ENCODE peak calls at places on chromosome 2, in six cellular contexts. I is A549, U is GM20000, K is hepatocyte, Y is lung, W is fibroblast of the aortic adventitia. E is an unnamed sample.

GRCh38 chr2:179562330-179562885 is 297.8 kb upstream of the SESTD1 start:
- DNase-seq in I (no peak), U (no peak), K (no peak), Y (no peak), W (no peak), E (no peak)

GRCh38 chr2:40380036-40380435 is 71.9 kb downstream of the SLC8A1 start:
- DNase-seq in I (no peak), U (no peak), K (no peak), Y (no peak), W (no peak), E (no peak)

GRCh38 chr2:125086313-125087184 is 1061.5 kb downstream of the CNTNAP5 start:
- DNase-seq in I (no peak), U (no peak), K (peak), Y (no peak), W (no peak), E (no peak)

GRCh38 chr2:176134045-176134444 is 4.5 kb downstream of the HOXD8 start:
- DNase-seq in I (no peak), U (no peak), K (no peak), Y (no peak), W (no peak), E (no peak)

GRCh38 chr2:127261835-127262234 is 32.1 kb downstream of the ERCC3 start:
- DNase-seq in I (no peak), U (no peak), K (no peak), Y (no peak), W (peak), E (no peak)

GRCh38 chr2:178860551-178860950 is 53.3 kb upstream of the TTN start:
- DNase-seq in I (no peak), U (no peak), K (peak), Y (no peak), W (peak), E (no peak)

GRCh38 chr2:16030206-16031054 is 90.1 kb downstream of the MYCN start:
- DNase-seq in I (no peak), U (no peak), K (no peak), Y (no peak), W (no peak), E (no peak)

GRCh38 chr2:160226367-160226766 is 26.3 kb upstream of the ITGB6 start:
- DNase-seq in I (no peak), U (no peak), K (no peak), Y (no peak), W (no peak), E (no peak)

GRCh38 chr2:230935132-230935435 is 10.0 kb upstream of the GPR55 start:
- DNase-seq in I (no peak), U (no peak), K (no peak), Y (no peak), W (no peak), E (no peak)

GRCh38 chr2:30336978-30337841 is 105.9 kb downstream of the LBH start:
- DNase-seq in I (no peak), U (peak), K (no peak), Y (no peak), W (no peak), E (no peak)

GRCh38 chr2:85900366-85900765 is 11.6 kb upstream of the ST3GAL5 start:
- DNase-seq in I (no peak), U (no peak), K (no peak), Y (no peak), W (no peak), E (no peak)

GRCh38 chr2:132797551-132797950 is 127.5 kb upstream of the LYPD1 start:
- DNase-seq in I (no peak), U (no peak), K (no peak), Y (no peak), W (peak), E (no peak)

GRCh38 chr2:152335016-152335850 is at the start of gene FMNL2:
- DNase-seq in I (peak), U (peak), K (peak), Y (peak), W (peak), E (peak)

GRCh38 chr2:162475661-162476060 is 131.7 kb downstream of the GCA start:
- DNase-seq in I (no peak), U (no peak), K (peak), Y (no peak), W (no peak), E (peak)

GRCh38 chr2:40043191-40043590 is 264.1 kb upstream of the THUMPD2 start:
- DNase-seq in I (no peak), U (no peak), K (no peak), Y (no peak), W (no peak), E (no peak)

GRCh38 chr2:225002039-225002655 is 40.1 kb downstream of the DOCK10 start:
- DNase-seq in I (peak), U (peak), K (peak), Y (peak), W (peak), E (peak)

GRCh38 chr2:27407798-27408491 is 1.4 kb downstream of the PPM1G start:
- DNase-seq in I (peak), U (peak), K (peak), Y (no peak), W (peak), E (no peak)

GRCh38 chr2:235394278-235394828 is 99.5 kb upstream of the AGAP1 start:
- DNase-seq in I (peak), U (no peak), K (peak), Y (no peak), W (peak), E (no peak)

GRCh38 chr2:150567771-150568278 is 80.4 kb upstream of the RND3 start:
- DNase-seq in I (no peak), U (no peak), K (no peak), Y (no peak), W (peak), E (no peak)

GRCh38 chr2:138219961-138220360 is 255.7 kb downstream of the HNMT start:
- DNase-seq in I (no peak), U (no peak), K (no peak), Y (no peak), W (peak), E (no peak)

GRCh38 chr2:100470182-100470581 is at the start of gene NMS:
- DNase-seq in I (no peak), U (no peak), K (no peak), Y (no peak), W (no peak), E (no peak)

GRCh38 chr2:7044253-7045250 is 127.3 kb downstream of the RNF144A start:
- DNase-seq in I (peak), U (peak), K (peak), Y (peak), W (peak), E (peak)

GRCh38 chr2:74597456-74597855 is 42.9 kb downstream of the DOK1 start:
- DNase-seq in I (no peak), U (no peak), K (peak), Y (no peak), W (peak), E (peak)

GRCh38 chr2:76997296-76997695 is 524.9 kb downstream of the LRRTM4 start:
- DNase-seq in I (no peak), U (no peak), K (no peak), Y (no peak), W (no peak), E (no peak)

GRCh38 chr2:143559202-143559601 is 430.0 kb downstream of the ARHGAP15 start:
- DNase-seq in I (no peak), U (no peak), K (no peak), Y (no peak), W (no peak), E (no peak)

GRCh38 chr2:199329466-199329865 is 128.3 kb downstream of the SATB2 start:
- DNase-seq in I (no peak), U (no peak), K (no peak), Y (no peak), W (peak), E (no peak)

GRCh38 chr2:73290049-73290839 is 3.1 kb downstream of the EGR4 start:
- DNase-seq in I (peak), U (peak), K (peak), Y (no peak), W (peak), E (peak)

GRCh38 chr2:141941224-141941714 is 189.5 kb downstream of the LRP1B start:
- DNase-seq in I (no peak), U (no peak), K (no peak), Y (no peak), W (no peak), E (peak)

GRCh38 chr2:1047485-1047884 is 96.8 kb downstream of the SNTG2 start:
- DNase-seq in I (no peak), U (no peak), K (no peak), Y (no peak), W (peak), E (no peak)
- TF ChIP-seq CTCF in I (no peak), U (no peak), K (no peak), Y (no peak), W (no peak), E (peak)

GRCh38 chr2:52956766-52957165 is 810.8 kb upstream of the CHAC2 start:
- DNase-seq in I (no peak), U (no peak), K (no peak), Y (no peak), W (no peak), E (no peak)
- TF ChIP-seq CTCF in I (no peak), U (no peak), K (peak), Y (no peak), W (peak), E (peak)

GRCh38 chr2:192286093-192286701 is 91.5 kb upstream of the TMEFF2 start:
- DNase-seq in I (no peak), U (no peak), K (peak), Y (no peak), W (peak), E (no peak)
- TF ChIP-seq CTCF in I (peak), U (peak), K (peak), Y (no peak), W (peak), E (peak)

GRCh38 chr2:41803361-41803760 is 244.5 kb upstream of the PKDCC start:
- DNase-seq in I (no peak), U (no peak), K (no peak), Y (no peak), W (no peak), E (no peak)

DNA sequence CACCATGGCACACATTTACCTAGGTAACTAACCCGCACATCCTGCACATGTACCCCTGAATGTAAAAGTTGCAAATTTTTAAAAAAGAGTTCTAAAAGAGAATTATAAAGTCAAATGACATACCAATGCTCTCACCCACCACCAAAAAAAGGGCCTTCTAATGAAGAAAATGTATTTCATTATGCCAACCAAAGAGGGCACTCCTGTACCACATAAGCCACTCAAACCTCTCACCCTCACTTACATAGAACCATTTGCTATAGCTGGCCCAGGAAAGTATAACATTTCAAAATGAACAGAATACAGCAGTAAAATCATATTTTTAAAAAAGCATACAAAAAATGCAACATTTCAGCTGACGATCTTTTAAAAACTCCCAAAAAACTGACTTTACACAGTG is 241.5 kb upstream of the PKDCC start:
- DNase-seq in I (no peak), U (no peak), K (no peak), Y (no peak), W (no peak), E (no peak)
- TF ChIP-seq CTCF in I (peak), U (no peak), K (no peak), Y (no peak), W (no peak), E (no peak)

GRCh38 chr2:31513553-31513952 is 67.2 kb downstream of the SRD5A2 start:
- DNase-seq in I (no peak), U (no peak), K (no peak), Y (no peak), W (no peak), E (no peak)

GRCh38 chr2:31511376-31511775 is 69.4 kb downstream of the SRD5A2 start:
- DNase-seq in I (no peak), U (no peak), K (no peak), Y (no peak), W (peak), E (no peak)

GRCh38 chr2:31517442-31518203 is 63.1 kb downstream of the SRD5A2 start:
- DNase-seq in I (no peak), U (no peak), K (no peak), Y (no peak), W (no peak), E (no peak)

DNA sequence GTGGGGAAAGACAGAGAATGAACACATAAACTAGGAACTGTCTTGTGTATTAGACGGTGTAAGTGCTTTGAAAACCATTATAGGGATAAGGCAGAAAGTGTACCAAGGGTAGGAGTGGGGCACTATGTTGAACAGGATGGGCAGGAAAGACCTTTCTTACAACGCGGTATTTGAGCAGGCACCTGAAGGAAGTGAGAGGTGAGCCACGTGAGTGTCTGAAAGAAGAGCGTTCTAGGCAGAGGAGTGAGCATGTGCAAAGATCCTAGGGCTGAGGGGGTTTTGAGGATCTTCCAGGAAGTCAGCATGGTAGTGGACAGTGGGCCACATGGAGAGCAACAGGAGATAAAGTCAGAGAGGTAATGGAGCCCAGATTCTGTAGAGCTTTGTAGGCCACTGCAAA is 65.2 kb downstream of the SRD5A2 start:
- DNase-seq in I (no peak), U (no peak), K (no peak), Y (no peak), W (no peak), E (no peak)
- TF ChIP-seq CTCF in I (no peak), U (no peak), K (no peak), Y (no peak), W (no peak), E (no peak)

DNA sequence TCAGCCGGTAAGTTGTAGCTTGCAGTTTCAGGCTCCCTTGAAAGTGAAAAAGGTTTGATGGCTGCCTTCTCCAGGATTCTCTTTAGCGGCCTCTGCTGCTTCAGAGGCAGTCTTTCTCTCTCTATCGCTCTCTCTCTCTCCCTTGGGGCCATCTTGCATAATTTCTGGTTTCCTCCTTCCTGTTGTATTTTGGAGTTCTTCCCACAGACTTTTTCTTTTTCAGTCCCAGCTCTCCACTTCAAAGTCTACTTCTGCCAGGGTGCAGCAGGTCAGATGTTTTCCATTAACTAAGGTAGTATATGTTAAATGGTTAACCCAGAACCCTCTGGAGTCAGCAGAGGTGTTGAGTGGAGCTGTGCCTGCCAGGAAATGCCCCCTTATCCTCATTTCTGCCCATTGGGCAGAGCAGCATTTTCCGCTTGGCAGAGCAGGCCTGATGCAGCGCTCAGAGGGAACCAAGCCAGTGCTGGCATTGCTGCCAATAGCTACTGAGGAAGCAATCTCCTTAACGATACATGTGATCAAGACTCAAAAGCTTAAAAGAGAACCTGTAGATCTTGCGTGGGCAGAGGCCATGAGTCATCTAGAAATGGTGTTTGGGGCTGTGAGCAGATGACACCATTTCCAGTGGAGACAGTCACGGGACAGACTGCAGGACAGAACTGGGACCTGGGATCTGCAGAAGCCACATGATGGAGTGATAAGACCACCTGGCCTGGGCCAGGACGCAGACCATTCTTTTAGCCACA is 20.8 kb downstream of the DBI start:
- DNase-seq in I (no peak), U (peak), K (peak), Y (peak), W (peak), E (no peak)
- TF ChIP-seq CTCF in I (no peak), U (no peak), K (peak), Y (no peak), W (peak), E (no peak)

GRCh38 chr2:2701813-2702212 is 370.7 kb upstream of the MYT1L start:
- DNase-seq in I (no peak), U (no peak), K (no peak), Y (no peak), W (no peak), E (no peak)
- TF ChIP-seq CTCF in I (no peak), U (no peak), K (no peak), Y (no peak), W (no peak), E (no peak)

GRCh38 chr2:32010670-32011565 is at the start of gene MEMO1:
- DNase-seq in I (peak), U (peak), K (peak), Y (peak), W (peak), E (peak)
- TF ChIP-seq CTCF in I (no peak), U (no peak), K (no peak), Y (no peak), W (no peak), E (no peak)

GRCh38 chr2:46914578-46915230 is 902 bp downstream of the MCFD2 start:
- DNase-seq in I (no peak), U (no peak), K (no peak), Y (no peak), W (no peak), E (no peak)

GRCh38 chr2:46915281-46915810 is at the start of gene MCFD2:
- DNase-seq in I (peak), U (peak), K (peak), Y (peak), W (no peak), E (no peak)

GRCh38 chr2:46909771-46910419 is 5.7 kb downstream of the MCFD2 start:
- DNase-seq in I (peak), U (peak), K (peak), Y (no peak), W (peak), E (no peak)

GRCh38 chr2:46915811-46916630 is 415 bp upstream of the MCFD2 start:
- DNase-seq in I (peak), U (peak), K (peak), Y (peak), W (peak), E (peak)

DNA sequence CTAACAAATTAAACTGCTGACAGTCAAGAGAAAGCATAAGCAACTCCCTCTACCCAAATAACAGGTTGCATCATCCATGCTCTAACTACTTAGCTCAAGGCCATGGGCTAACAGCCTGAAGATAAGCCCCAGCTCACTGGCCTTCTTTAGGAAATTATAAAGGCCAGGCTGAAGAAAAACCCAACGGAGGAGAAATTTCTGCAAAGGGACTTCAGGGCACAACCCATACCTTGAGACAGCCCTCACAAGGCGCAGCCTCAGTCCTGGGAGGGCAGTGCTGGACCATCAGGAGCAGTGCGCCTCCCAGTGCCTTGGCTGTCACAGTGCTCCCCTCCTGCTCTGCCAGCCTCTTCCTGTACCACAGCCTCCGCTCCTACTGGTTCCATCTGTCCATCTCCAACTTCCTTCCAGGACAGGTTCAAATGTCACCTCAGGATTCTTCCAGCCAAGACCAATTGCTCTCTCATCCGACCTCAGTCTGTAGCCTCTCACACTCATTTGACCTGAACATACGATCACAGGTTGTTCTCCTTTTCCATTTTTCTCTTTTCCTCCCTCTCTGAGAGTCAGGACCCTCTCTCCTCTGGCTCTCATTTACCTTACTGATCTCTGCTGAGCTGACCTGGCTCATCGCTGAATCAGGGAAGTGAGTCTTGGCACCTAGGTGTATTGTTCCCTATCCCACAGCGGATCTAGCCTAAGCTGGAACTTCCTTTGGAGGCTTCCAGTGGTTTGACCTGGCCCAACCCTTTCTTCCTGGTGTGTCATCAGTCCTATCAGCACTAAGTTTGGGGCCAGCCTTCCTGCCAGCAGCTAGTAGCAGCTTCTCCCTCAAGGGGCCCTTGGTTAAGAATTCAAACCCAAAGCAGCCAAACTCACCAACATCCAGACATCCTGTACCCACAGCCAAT is 1.9 kb downstream of the MCFD2 start:
- DNase-seq in I (no peak), U (no peak), K (peak), Y (peak), W (peak), E (no peak)
- TF ChIP-seq CTCF in I (no peak), U (no peak), K (no peak), Y (no peak), W (no peak), E (no peak)

DNA sequence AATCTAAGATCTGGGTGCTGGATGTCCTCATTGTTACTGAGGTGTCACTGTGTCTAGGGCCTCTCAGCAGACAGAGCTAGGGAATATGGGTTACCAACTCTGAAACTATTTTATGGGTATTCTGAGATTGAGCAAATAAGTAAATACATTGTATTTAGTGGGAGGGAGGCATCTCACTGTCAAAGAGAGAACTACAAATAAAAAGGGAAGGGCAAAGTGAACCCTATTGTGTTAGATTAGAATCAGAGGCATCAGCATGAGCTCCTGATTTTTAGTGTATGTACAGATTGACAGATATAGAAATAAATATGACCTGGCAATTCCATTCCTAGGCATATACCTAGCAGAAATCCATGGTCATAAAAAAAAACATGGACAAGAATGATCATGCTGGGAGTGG is 33.9 kb upstream of the RAB6C start:
- DNase-seq in I (no peak), U (no peak), K (no peak), Y (no peak), W (no peak), E (no peak)
- TF ChIP-seq CTCF in I (no peak), U (no peak), K (no peak), Y (no peak), W (no peak), E (no peak)

E was measured in glutamatergic neuron.